ENCODE peak calls at places on chromosomes 3 and 15, in seven cellular contexts. E is esophagus muscularis mucosa, T is hepatocyte, K is cardiac muscle cell, D is astrocyte, V is neuronal stem cell, P is heart right ventricle. M is an unnamed sample. For H3K4me1, the result is how much of the 10 kb centered on the place peaks cover.

GRCh38 chr3:81888822-81889557 is 127.5 kb upstream of the GBE1 start:
- DNase-seq in D (no peak), V (no peak), E (no peak), K (peak), P (no peak), T (no peak), M (no peak)

GRCh38 chr3:28347374-28348285 is 891 bp upstream of the ZCWPW2 start:
- DNase-seq in V (no peak), P (no peak), E (no peak), T (no peak), D (no peak), K (peak), M (no peak)

GRCh38 chr3:127320529-127321121 is 32.8 kb upstream of the PRR20G start:
- DNase-seq in P (no peak), T (peak), V (no peak), E (peak), K (peak), D (no peak), M (no peak)

GRCh38 chr3:73143401-73143800 is 81.9 kb downstream of the EBLN2 start:
- DNase-seq in K (no peak), E (no peak), D (no peak), V (no peak), T (no peak), P (no peak), M (no peak)

GRCh38 chr15:69120732-69121131 is 39.7 kb upstream of the GLCE start:
- DNase-seq in D (no peak), T (no peak), V (no peak), E (no peak), P (no peak), K (no peak), M (no peak)

GRCh38 chr3:30934208-30934550 is 39.7 kb upstream of the GADL1 start:
- DNase-seq in D (peak), V (no peak), P (no peak), T (peak), K (peak), E (no peak), M (no peak)

GRCh38 chr3:112373924-112374323 is 41.0 kb downstream of the CD200 start:
- DNase-seq in P (no peak), D (no peak), K (no peak), T (no peak), E (no peak), V (no peak), M (no peak)

GRCh38 chr3:189186093-189186492 is 14.3 kb downstream of the TPRG1 start:
- DNase-seq in T (no peak), D (peak), V (no peak), P (peak), K (peak), E (no peak), M (no peak)

GRCh38 chr3:144921710-144922109 is 950.1 kb downstream of the DIPK2A start:
- DNase-seq in P (peak), V (no peak), E (no peak), K (no peak), T (no peak), D (no peak), M (no peak)

GRCh38 chr3:185409957-185410356 is 47.0 kb downstream of the MAP3K13 start:
- DNase-seq in K (no peak), E (no peak), D (no peak), V (no peak), P (no peak), T (no peak), M (no peak)

GRCh38 chr3:7669641-7670040 is 808.7 kb downstream of the GRM7 start:
- DNase-seq in V (no peak), D (no peak), E (no peak), P (no peak), T (no peak), K (no peak), M (no peak)

GRCh38 chr15:71414778-71415177 is 299.5 kb downstream of the THSD4 start:
- DNase-seq in V (no peak), D (no peak), K (no peak), E (no peak), P (no peak), T (no peak), M (no peak)

GRCh38 chr3:112931737-112932521 is 43.0 kb downstream of the CD200R1 start:
- DNase-seq in V (no peak), P (no peak), E (no peak), T (no peak), D (no peak), K (no peak), M (no peak)

GRCh38 chr15:96416934-96417759 is 86.6 kb downstream of the NR2F2 start:
- DNase-seq in V (no peak), D (no peak), P (no peak), T (no peak), K (peak), E (no peak), M (no peak)

GRCh38 chr3:179430277-179430870 is 20.9 kb downstream of the GNB4 start:
- DNase-seq in D (no peak), V (no peak), K (no peak), P (no peak), E (no peak), T (no peak), M (no peak)

GRCh38 chr15:38588672-38589071 is 24.1 kb upstream of the RASGRP1 start:
- DNase-seq in V (no peak), E (no peak), K (peak), P (no peak), T (no peak), D (peak), M (no peak)

GRCh38 chr3:186937017-186937875 is 6.9 kb downstream of the ST6GAL1 start:
- DNase-seq in P (no peak), T (no peak), E (no peak), K (no peak), V (no peak), D (no peak), M (no peak)

GRCh38 chr15:67039349-67040075 is 25.9 kb upstream of the SMAD3 start:
- DNase-seq in K (no peak), T (peak), D (no peak), V (peak), E (no peak), P (no peak), M (no peak)

GRCh38 chr15:39077998-39078397 is 502.9 kb upstream of the THBS1 start:
- DNase-seq in K (peak), D (no peak), T (no peak), P (no peak), V (no peak), E (no peak), M (no peak)

GRCh38 chr3:107963581-107963980 is 127.2 kb downstream of the CD47 start:
- DNase-seq in D (no peak), P (no peak), E (no peak), T (no peak), K (peak), V (no peak), M (no peak)

GRCh38 chr15:51888593-51889195 is 59.2 kb downstream of the TMOD3 start:
- DNase-seq in E (no peak), T (peak), P (no peak), K (peak), D (no peak), V (no peak), M (no peak)

GRCh38 chr3:4956743-4957142 is 22.5 kb upstream of the BHLHE40 start:
- DNase-seq in D (no peak), V (no peak), E (no peak), T (no peak), P (no peak), K (peak), M (no peak)

GRCh38 chr15:67922971-67923646 is 83.3 kb upstream of the RNU6-1 start:
- DNase-seq in V (no peak), T (no peak), K (no peak), E (no peak), P (no peak), D (no peak), M (no peak)

GRCh38 chr15:101293122-101293521 is 1.9 kb downstream of the SNRPA1 start:
- DNase-seq in E (no peak), K (no peak), P (no peak), T (no peak), V (no peak), D (no peak), M (no peak)

GRCh38 chr3:197117107-197117506 is 87.5 kb upstream of the MELTF start:
- DNase-seq in D (peak), K (no peak), E (no peak), V (no peak), T (peak), P (no peak), M (no peak)

GRCh38 chr15:68818671-68819450 is 1.8 kb downstream of the ANP32A start:
- DNase-seq in E (no peak), K (peak), P (peak), V (peak), D (no peak), T (peak), M (peak)

GRCh38 chr3:13824521-13825316 is 55.2 kb downstream of the WNT7A start:
- DNase-seq in V (no peak), T (no peak), K (no peak), D (no peak), P (no peak), E (no peak), M (no peak)

GRCh38 chr3:138009476-138010272 is at the start of gene CLDN18:
- DNase-seq in V (no peak), P (no peak), E (peak), K (peak), T (no peak), D (peak), M (peak)

GRCh38 chr3:49668414-49668797 is 5.7 kb upstream of the APEH start:
- DNase-seq in E (no peak), D (no peak), K (no peak), V (no peak), P (no peak), T (peak), M (no peak)

GRCh38 chr3:169389211-169389924 is 274.1 kb downstream of the MECOM start:
- DNase-seq in V (no peak), P (no peak), T (peak), D (peak), E (no peak), K (peak), M (no peak)

GRCh38 chr3:100516843-100517242 is 24.4 kb downstream of the TMEM45A start:
- DNase-seq in K (peak), E (no peak), P (no peak), T (no peak), D (peak), V (no peak), M (no peak)

GRCh38 chr3:107356706-107357105 is 20.5 kb upstream of the CCDC54 start:
- DNase-seq in K (no peak), V (no peak), E (no peak), D (no peak), P (no peak), T (no peak), M (no peak)

GRCh38 chr3:69882560-69882959 is 117.0 kb upstream of the SAMMSON start:
- DNase-seq in V (no peak), D (no peak), T (no peak), K (no peak), P (no peak), E (no peak), M (no peak)

GRCh38 chr3:184864012-184864411 is 52.0 kb downstream of the VPS8 start:
- DNase-seq in V (no peak), K (no peak), D (no peak), T (no peak), E (no peak), P (no peak), M (no peak)

GRCh38 chr15:59052915-59053407 is 52.0 kb upstream of the CCNB2 start:
- DNase-seq in E (no peak), V (no peak), P (no peak), T (no peak), D (no peak), K (no peak), M (no peak)

GRCh38 chr3:20080956-20081554 is 40.8 kb downstream of the KAT2B start:
- DNase-seq in D (peak), E (no peak), P (peak), T (peak), V (no peak), K (no peak), M (peak)

GRCh38 chr3:127710473-127710941 is 37.8 kb downstream of the ABTB1 start:
- DNase-seq in T (no peak), E (no peak), P (no peak), V (no peak), D (no peak), K (no peak), M (peak)

GRCh38 chr15:94584833-94585244 is 353.5 kb downstream of the MCTP2 start:
- DNase-seq in T (no peak), K (peak), P (peak), V (no peak), E (no peak), D (peak), M (no peak)

GRCh38 chr15:52503788-52504496 is 24.7 kb downstream of the MYO5A start:
- DNase-seq in E (no peak), D (peak), V (no peak), P (no peak), T (no peak), K (peak), M (no peak)

GRCh38 chr3:12180218-12180617 is 21.5 kb upstream of the TIMP4 start:
- DNase-seq in P (peak), D (peak), E (no peak), V (no peak), T (no peak), K (peak), M (peak)

GRCh38 chr3:71254658-71255057 is 328.9 kb downstream of the FOXP1 start:
- DNase-seq in E (no peak), P (no peak), T (peak), D (peak), V (no peak), K (peak), M (no peak)

GRCh38 chr3:71258526-71258925 is 325.0 kb downstream of the FOXP1 start:
- DNase-seq in T (no peak), P (no peak), V (no peak), K (peak), D (no peak), E (no peak), M (no peak)

GRCh38 chr3:71255498-71255897 is 328.0 kb downstream of the FOXP1 start:
- DNase-seq in E (no peak), K (no peak), T (no peak), V (no peak), D (no peak), P (no peak), M (no peak)

GRCh38 chr3:71260782-71261181 is 322.7 kb downstream of the FOXP1 start:
- DNase-seq in E (no peak), K (no peak), P (no peak), V (no peak), D (no peak), T (no peak), M (no peak)

GRCh38 chr3:71258116-71258515 is 325.4 kb downstream of the FOXP1 start:
- DNase-seq in V (no peak), E (no peak), K (peak), P (no peak), T (peak), D (peak), M (no peak)
- H3K27ac ChIP-seq in V (no peak), E (peak), K (no peak), P (no peak), T (peak), D (peak), M (no peak)

DNA sequence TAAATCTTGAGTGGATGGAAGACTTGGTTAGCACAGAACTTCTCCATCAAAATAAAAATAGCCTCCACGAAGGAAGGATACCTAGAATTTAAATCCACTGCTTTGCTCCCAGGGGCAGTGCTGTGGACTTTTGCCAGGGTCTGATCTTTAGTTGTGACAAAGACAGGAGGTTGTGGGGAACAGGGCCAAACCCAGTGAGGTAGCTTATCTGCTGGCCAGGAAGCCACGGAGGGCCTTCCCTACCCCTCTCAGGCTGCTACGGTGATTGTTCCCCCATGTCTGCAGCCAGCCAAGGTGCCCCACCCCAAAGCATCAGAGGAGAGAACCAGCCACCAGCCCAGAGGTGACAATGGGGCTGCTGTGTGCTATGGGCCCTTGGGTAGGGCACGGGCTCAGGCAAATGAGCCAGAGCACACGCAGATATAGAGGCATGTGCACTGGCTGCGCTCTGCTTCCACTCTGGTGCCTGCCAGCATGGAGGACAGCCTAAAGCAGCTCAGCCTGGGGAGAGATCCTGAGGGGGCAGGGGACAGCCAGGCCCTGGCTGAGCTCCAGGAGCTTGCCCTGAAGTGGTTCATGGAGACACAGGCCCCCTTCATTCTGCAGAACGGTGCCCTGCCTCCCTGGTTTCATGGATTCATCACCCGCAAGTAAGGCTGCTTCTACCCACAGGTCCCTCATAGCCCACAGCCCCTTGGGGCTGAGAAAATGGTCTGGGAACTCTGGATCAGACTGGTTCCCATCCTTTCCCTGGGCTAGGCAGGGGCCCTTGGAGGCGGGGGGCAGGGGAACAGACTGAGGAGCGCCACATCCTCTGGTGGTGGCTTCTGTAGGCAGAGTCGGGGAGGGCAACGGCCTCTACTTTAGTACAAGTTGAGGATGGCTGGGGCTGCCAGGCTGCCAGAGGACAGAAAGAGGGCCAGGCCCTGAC is at the start of gene SH2D7:
- DNase-seq in P (no peak), T (no peak), K (peak), V (no peak), D (peak), E (no peak), M (no peak)
- H3K4me1 ChIP-seq in P (under half), T (under half), K (under half), V (under half), D (under half), E (under half), M (under half)

GRCh38 chr3:24340161-24340560 is 154.5 kb downstream of the THRB start:
- DNase-seq in P (no peak), V (no peak), E (no peak), K (no peak), D (no peak), T (no peak), M (no peak)

GRCh38 chr3:24340966-24341365 is 153.7 kb downstream of the THRB start:
- DNase-seq in E (no peak), T (no peak), D (no peak), P (no peak), K (no peak), V (no peak), M (no peak)

GRCh38 chr3:24341668-24342067 is 153.0 kb downstream of the THRB start:
- DNase-seq in T (no peak), P (no peak), V (no peak), D (no peak), E (no peak), K (no peak), M (no peak)

GRCh38 chr3:24338409-24338808 is 156.2 kb downstream of the THRB start:
- DNase-seq in T (no peak), K (no peak), D (no peak), P (no peak), V (no peak), E (no peak), M (no peak)

GRCh38 chr3:24339266-24339825 is 155.3 kb downstream of the THRB start:
- DNase-seq in V (no peak), E (no peak), D (no peak), T (no peak), P (no peak), K (no peak), M (no peak)
- H3K27ac ChIP-seq in V (no peak), E (no peak), D (no peak), T (no peak), P (no peak), K (no peak), M (no peak)

GRCh38 chr3:141526709-141527108 is 39.9 kb downstream of the RASA2 start:
- DNase-seq in D (no peak), V (no peak), K (no peak), T (no peak), E (no peak), P (no peak), M (no peak)
- H3K4me1 ChIP-seq in D (under half), V (under half), K (under half), T (under half), E (under half), P (under half), M (under half)

GRCh38 chr3:10974131-10974530 is 18.4 kb upstream of the SLC6A1 start:
- DNase-seq in T (no peak), E (no peak), K (no peak), P (no peak), D (no peak), V (no peak), M (no peak)
- H3K27ac ChIP-seq in T (no peak), E (no peak), K (no peak), P (no peak), D (no peak), V (no peak), M (no peak)

GRCh38 chr15:64847876-64848716 is 6.4 kb downstream of the PLEKHO2 start:
- DNase-seq in V (no peak), P (no peak), T (no peak), D (no peak), E (no peak), K (no peak), M (no peak)

GRCh38 chr15:64847016-64847415 is 5.3 kb downstream of the PLEKHO2 start:
- DNase-seq in P (no peak), V (no peak), K (no peak), T (no peak), D (no peak), E (no peak), M (no peak)

GRCh38 chr15:64846246-64846645 is 4.5 kb downstream of the PLEKHO2 start:
- DNase-seq in V (no peak), D (no peak), K (peak), E (no peak), P (no peak), T (no peak), M (no peak)

GRCh38 chr15:64845826-64846225 is 4.1 kb downstream of the PLEKHO2 start:
- DNase-seq in T (no peak), P (no peak), K (no peak), D (no peak), V (no peak), E (no peak), M (no peak)

DNA sequence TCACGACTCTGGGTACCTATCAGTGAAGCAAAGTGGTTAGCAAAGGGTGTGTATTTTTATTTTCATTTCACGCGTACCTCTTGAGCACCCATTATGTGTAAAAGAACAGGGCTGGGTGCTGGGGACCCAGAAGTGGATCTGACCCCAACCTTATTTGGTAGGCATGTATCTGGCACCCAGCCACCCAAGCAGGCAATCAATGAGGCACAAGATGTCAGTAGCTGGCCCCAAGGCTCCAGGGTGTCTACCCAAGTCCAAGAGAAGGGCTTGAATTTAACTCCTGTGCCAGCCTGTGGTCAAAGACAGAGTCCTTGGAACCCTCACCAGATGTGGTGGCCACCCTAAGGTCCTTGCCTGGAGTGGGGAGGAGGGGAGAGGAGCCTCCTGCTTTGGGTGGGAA is 5.7 kb downstream of the PLEKHO2 start:
- DNase-seq in P (no peak), V (no peak), E (no peak), D (no peak), K (no peak), T (no peak), M (no peak)
- H3K4me1 ChIP-seq in P (under half), V (under half), E (half or more), D (under half), K (under half), T (under half), M (half or more)